ENCODE peak calls at places on chromosome 1, in four cellular contexts. One of them, this sample, is unnamed.
A peak's percentile ranks its signal among the peaks of the same experiment; 100 is the strongest.

GRCh38 chr1:29282924-29283803 is 46.8 kb downstream of the PTPRU start:
- DNase-seq in aorta: peak; percentile 73
- DNase-seq in lower lobe of right lung: no peak
- DNase-seq in psoas muscle: peak; percentile 69
- DNase-seq in this sample: peak; percentile 80

GRCh38 chr1:153259387-153259786 is at the start of gene LORICRIN:
- DNase-seq in aorta: no peak
- DNase-seq in lower lobe of right lung: no peak
- DNase-seq in psoas muscle: no peak
- DNase-seq in this sample: no peak

GRCh38 chr1:79682478-79682877 is 675.9 kb upstream of the ADGRL4 start:
- DNase-seq in aorta: no peak
- DNase-seq in lower lobe of right lung: no peak
- DNase-seq in psoas muscle: no peak
- DNase-seq in this sample: no peak

GRCh38 chr1:201295346-201295745 is 12.0 kb downstream of the PKP1 start:
- DNase-seq in aorta: no peak
- DNase-seq in lower lobe of right lung: no peak
- DNase-seq in psoas muscle: no peak
- DNase-seq in this sample: no peak

GRCh38 chr1:109643385-109644230 is 12.3 kb upstream of the GSTM4 start:
- DNase-seq in aorta: peak; percentile 92
- DNase-seq in lower lobe of right lung: peak; percentile 89
- DNase-seq in psoas muscle: peak; percentile 93
- DNase-seq in this sample: peak; percentile 97

GRCh38 chr1:65581120-65581519 is 160.7 kb downstream of the LEPR start:
- DNase-seq in aorta: no peak
- DNase-seq in lower lobe of right lung: no peak
- DNase-seq in psoas muscle: no peak
- DNase-seq in this sample: no peak

GRCh38 chr1:92619466-92620189 is 132.9 kb upstream of the GFI1 start:
- DNase-seq in aorta: no peak
- DNase-seq in lower lobe of right lung: no peak
- DNase-seq in psoas muscle: no peak
- DNase-seq in this sample: no peak

GRCh38 chr1:154983776-154984466 is 777 bp downstream of the FLAD1 start:
- DNase-seq in aorta: no peak
- DNase-seq in lower lobe of right lung: peak; percentile 47
- DNase-seq in psoas muscle: peak; percentile 49
- DNase-seq in this sample: no peak

GRCh38 chr1:30110826-30111225 is 612.6 kb downstream of the MATN1 start:
- DNase-seq in aorta: no peak
- DNase-seq in lower lobe of right lung: no peak
- DNase-seq in psoas muscle: no peak
- DNase-seq in this sample: no peak

GRCh38 chr1:115377411-115377810 is 39.4 kb upstream of the NGF start:
- DNase-seq in aorta: no peak
- DNase-seq in lower lobe of right lung: no peak
- DNase-seq in psoas muscle: no peak
- DNase-seq in this sample: no peak

GRCh38 chr1:185864331-185864730 is 130.1 kb downstream of the HMCN1 start:
- DNase-seq in aorta: no peak
- DNase-seq in lower lobe of right lung: no peak
- DNase-seq in psoas muscle: no peak
- DNase-seq in this sample: no peak

GRCh38 chr1:65425697-65426096 is 5.2 kb downstream of the LEPR start:
- DNase-seq in aorta: no peak
- DNase-seq in lower lobe of right lung: no peak
- DNase-seq in psoas muscle: no peak
- DNase-seq in this sample: no peak

GRCh38 chr1:155938220-155938627 is 3.2 kb upstream of the RXFP4 start:
- DNase-seq in aorta: no peak
- DNase-seq in lower lobe of right lung: no peak
- DNase-seq in psoas muscle: no peak
- DNase-seq in this sample: no peak

GRCh38 chr1:30040081-30041019 is 683.0 kb downstream of the MATN1 start:
- DNase-seq in aorta: no peak
- DNase-seq in lower lobe of right lung: no peak
- DNase-seq in psoas muscle: no peak
- DNase-seq in this sample: no peak

GRCh38 chr1:203463469-203464062 is 12.0 kb upstream of the PRELP start:
- DNase-seq in aorta: no peak
- DNase-seq in lower lobe of right lung: no peak
- DNase-seq in psoas muscle: no peak
- DNase-seq in this sample: no peak

GRCh38 chr1:111604931-111605330 is 14.7 kb upstream of the RAP1A start:
- DNase-seq in aorta: no peak
- DNase-seq in lower lobe of right lung: no peak
- DNase-seq in psoas muscle: no peak
- DNase-seq in this sample: no peak

GRCh38 chr1:27655151-27655929 is 16.7 kb downstream of the IFI6 start:
- DNase-seq in aorta: peak; percentile 41
- DNase-seq in lower lobe of right lung: no peak
- DNase-seq in psoas muscle: no peak
- DNase-seq in this sample: no peak

GRCh38 chr1:232927722-232928505 is 22.5 kb upstream of the NTPCR start:
- DNase-seq in aorta: no peak
- DNase-seq in lower lobe of right lung: no peak
- DNase-seq in psoas muscle: no peak
- DNase-seq in this sample: no peak

GRCh38 chr1:24864409-24864808 is 65.7 kb downstream of the RUNX3 start:
- DNase-seq in aorta: no peak
- DNase-seq in lower lobe of right lung: no peak
- DNase-seq in psoas muscle: no peak
- DNase-seq in this sample: no peak

GRCh38 chr1:59389847-59390246 is 93.0 kb downstream of the FGGY start:
- DNase-seq in aorta: no peak
- DNase-seq in lower lobe of right lung: no peak
- DNase-seq in psoas muscle: no peak
- DNase-seq in this sample: no peak

GRCh38 chr1:223125249-223125648 is 17.8 kb downstream of the TLR5 start:
- DNase-seq in aorta: no peak
- DNase-seq in lower lobe of right lung: no peak
- DNase-seq in psoas muscle: no peak
- DNase-seq in this sample: no peak

GRCh38 chr1:226565476-226565875 is 16.9 kb downstream of the STUM start:
- DNase-seq in aorta: no peak
- DNase-seq in lower lobe of right lung: no peak
- DNase-seq in psoas muscle: no peak
- DNase-seq in this sample: no peak
- H3K27me3 ChIP-seq in aorta: no peaks in the 10 kb centered on the region
- H3K27me3 ChIP-seq in lower lobe of right lung: no peaks in the 10 kb centered on the region
- H3K27me3 ChIP-seq in psoas muscle: no peaks in the 10 kb centered on the region
- H3K27me3 ChIP-seq in this sample: no peaks in the 10 kb centered on the region

GRCh38 chr1:10578070-10578469 is 103.3 kb downstream of the PEX14 start:
- DNase-seq in aorta: no peak
- DNase-seq in lower lobe of right lung: no peak
- DNase-seq in psoas muscle: no peak
- DNase-seq in this sample: no peak

GRCh38 chr1:10573446-10573845 is 98.7 kb downstream of the PEX14 start:
- DNase-seq in aorta: no peak
- DNase-seq in lower lobe of right lung: no peak
- DNase-seq in psoas muscle: no peak
- DNase-seq in this sample: no peak

GRCh38 chr1:10575616-10576015 is 100.9 kb downstream of the PEX14 start:
- DNase-seq in aorta: no peak
- DNase-seq in lower lobe of right lung: no peak
- DNase-seq in psoas muscle: no peak
- DNase-seq in this sample: no peak
- H3K27ac ChIP-seq in aorta: no peak overlapping the region
- H3K27ac ChIP-seq in lower lobe of right lung: no peak overlapping the region
- H3K27ac ChIP-seq in psoas muscle: no peak overlapping the region
- H3K27ac ChIP-seq in this sample: no peak overlapping the region

GRCh38 chr1:20552728-20553571 is 577 bp downstream of the FAM43B start:
- DNase-seq in aorta: no peak
- DNase-seq in lower lobe of right lung: no peak
- DNase-seq in psoas muscle: peak; percentile 57
- DNase-seq in this sample: no peak

GRCh38 chr1:20546637-20547036 is 5.7 kb upstream of the FAM43B start:
- DNase-seq in aorta: no peak
- DNase-seq in lower lobe of right lung: no peak
- DNase-seq in psoas muscle: no peak
- DNase-seq in this sample: no peak

GRCh38 chr1:20555025-20555757 is 2.8 kb downstream of the FAM43B start:
- DNase-seq in aorta: no peak
- DNase-seq in lower lobe of right lung: no peak
- DNase-seq in psoas muscle: no peak
- DNase-seq in this sample: no peak

GRCh38 chr1:20551945-20552727 is at the start of gene FAM43B:
- DNase-seq in aorta: peak; percentile 82
- DNase-seq in lower lobe of right lung: no peak
- DNase-seq in psoas muscle: peak; percentile 83
- DNase-seq in this sample: peak; percentile 87

DNA sequence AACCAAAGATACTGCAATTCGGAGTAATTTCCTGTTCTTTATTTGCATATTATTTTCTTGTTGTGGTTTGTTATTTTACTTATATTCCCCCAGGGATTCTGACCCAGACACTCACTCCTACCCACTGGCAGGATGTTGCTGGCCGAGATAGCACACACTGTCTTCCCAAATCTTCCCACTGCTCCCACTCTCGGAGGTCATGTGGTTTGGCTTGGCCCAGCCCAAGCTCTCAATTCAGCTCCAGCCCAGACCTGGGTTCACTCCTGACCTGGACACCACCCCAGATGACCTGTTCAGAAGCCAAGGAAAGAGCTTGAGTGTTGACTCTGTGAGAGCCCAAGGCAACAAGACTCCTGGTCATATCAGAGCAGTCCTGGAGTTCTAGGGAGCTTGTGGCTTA is 1.2 kb upstream of the FAM43B start:
- DNase-seq in aorta: no peak
- DNase-seq in lower lobe of right lung: no peak
- DNase-seq in psoas muscle: no peak
- DNase-seq in this sample: no peak
- H3K27me3 ChIP-seq in aorta: no peaks in the 10 kb centered on the region
- H3K27me3 ChIP-seq in lower lobe of right lung: peaks cover 61% of the 10 kb centered on the region
- H3K27me3 ChIP-seq in psoas muscle: peaks cover 2% of the 10 kb centered on the region
- H3K27me3 ChIP-seq in this sample: peaks cover 27% of the 10 kb centered on the region

GRCh38 chr1:67935560-67935959 is 102.3 kb upstream of the GNG12 start:
- DNase-seq in aorta: no peak
- DNase-seq in lower lobe of right lung: no peak
- DNase-seq in psoas muscle: no peak
- DNase-seq in this sample: no peak

GRCh38 chr1:67939942-67940341 is 106.7 kb upstream of the GNG12 start:
- DNase-seq in aorta: no peak
- DNase-seq in lower lobe of right lung: no peak
- DNase-seq in psoas muscle: no peak
- DNase-seq in this sample: no peak

GRCh38 chr1:67939176-67939751 is 106.0 kb upstream of the GNG12 start:
- DNase-seq in aorta: no peak
- DNase-seq in lower lobe of right lung: no peak
- DNase-seq in psoas muscle: no peak
- DNase-seq in this sample: no peak

GRCh38 chr1:67937010-67937409 is 103.7 kb upstream of the GNG12 start:
- DNase-seq in aorta: no peak
- DNase-seq in lower lobe of right lung: no peak
- DNase-seq in psoas muscle: no peak
- DNase-seq in this sample: no peak

GRCh38 chr1:67937651-67938050 is 104.4 kb upstream of the GNG12 start:
- DNase-seq in aorta: no peak
- DNase-seq in lower lobe of right lung: no peak
- DNase-seq in psoas muscle: no peak
- DNase-seq in this sample: no peak
- H3K27ac ChIP-seq in aorta: no peak overlapping the region
- H3K27ac ChIP-seq in lower lobe of right lung: no peak overlapping the region
- H3K27ac ChIP-seq in psoas muscle: no peak overlapping the region
- H3K27ac ChIP-seq in this sample: no peak overlapping the region